ENCODE peak calls at places on chromosome 14, in four cellular contexts. Q is lower leg skin, R is astrocyte of the spinal cord, C is neural crest cell. L is an unnamed sample.

GRCh38 chr14:50823051-50823762 is 7.8 kb downstream of the NIN start:
- DNase-seq in Q (no peak), R (no peak), C (no peak), L (no peak)

GRCh38 chr14:52266782-52267181 is 716 bp upstream of the PTGDR start:
- DNase-seq in Q (no peak), R (no peak), C (no peak), L (no peak)

GRCh38 chr14:99517643-99518381 is 36.6 kb downstream of the CCNK start:
- DNase-seq in Q (peak), R (no peak), C (no peak), L (no peak)

GRCh38 chr14:92951912-92952471 is 29.0 kb downstream of the CHGA start:
- DNase-seq in Q (peak), R (peak), C (peak), L (no peak)

GRCh38 chr14:50344116-50344775 is 32.1 kb downstream of the DMAC2L start:
- DNase-seq in Q (no peak), R (no peak), C (no peak), L (no peak)

GRCh38 chr14:67387195-67387594 is 24.8 kb downstream of the PLEK2 start:
- DNase-seq in Q (no peak), R (no peak), C (no peak), L (no peak)

GRCh38 chr14:28759658-28760313 is 6.8 kb upstream of the FOXG1 start:
- DNase-seq in Q (no peak), R (no peak), C (no peak), L (no peak)

GRCh38 chr14:76870146-76870545 is 43.9 kb downstream of the LRRC74A start:
- DNase-seq in Q (no peak), R (no peak), C (no peak), L (no peak)

GRCh38 chr14:96225745-96226151 is 21.1 kb downstream of the BDKRB2 start:
- DNase-seq in Q (no peak), R (no peak), C (no peak), L (no peak)

GRCh38 chr14:74613211-74613914 is 1.3 kb upstream of the LTBP2 start:
- DNase-seq in Q (no peak), R (no peak), C (no peak), L (no peak)

GRCh38 chr14:75648066-75648838 is 12.4 kb downstream of the ERG28 start:
- DNase-seq in Q (no peak), R (peak), C (no peak), L (no peak)

GRCh38 chr14:65972346-65972745 is 513.8 kb upstream of the CCDC196 start:
- DNase-seq in Q (no peak), R (no peak), C (no peak), L (no peak)

GRCh38 chr14:104972301-104973211 is 5.6 kb downstream of the AHNAK2 start:
- DNase-seq in Q (peak), R (peak), C (no peak), L (peak)

GRCh38 chr14:23447634-23448353 is 12.3 kb upstream of the MYH7 start:
- DNase-seq in Q (no peak), R (no peak), C (no peak), L (no peak)

GRCh38 chr14:64828096-64828495 is 51.6 kb downstream of the SPTB start:
- DNase-seq in Q (peak), R (no peak), C (no peak), L (no peak)

GRCh38 chr14:58731465-58732330 is 93.9 kb downstream of the DACT1 start:
- DNase-seq in Q (no peak), R (peak), C (no peak), L (no peak)

GRCh38 chr14:59964251-59965007 is 44.5 kb downstream of the LRRC9 start:
- DNase-seq in Q (no peak), R (peak), C (no peak), L (no peak)

GRCh38 chr14:52856139-52856538 is 64.7 kb upstream of the GNPNAT1 start:
- DNase-seq in Q (no peak), R (no peak), C (no peak), L (no peak)

GRCh38 chr14:36212987-36213386 is 36.5 kb upstream of the PTCSC3 start:
- DNase-seq in Q (no peak), R (no peak), C (no peak), L (no peak)

GRCh38 chr14:36208690-36209278 is 32.3 kb upstream of the PTCSC3 start:
- DNase-seq in Q (no peak), R (no peak), C (no peak), L (no peak)

GRCh38 chr14:36204674-36205073 is 28.2 kb upstream of the PTCSC3 start:
- DNase-seq in Q (no peak), R (no peak), C (no peak), L (no peak)

GRCh38 chr14:36212577-36212976 is 36.1 kb upstream of the PTCSC3 start:
- DNase-seq in Q (no peak), R (no peak), C (no peak), L (no peak)

GRCh38 chr14:36207500-36207899 is 31.0 kb upstream of the PTCSC3 start:
- DNase-seq in Q (no peak), R (no peak), C (no peak), L (no peak)
- TF ChIP-seq CTCF in Q (no peak), R (peak), C (peak), L (no peak)

GRCh38 chr14:63039800-63040380 is 5.4 kb downstream of the KCNH5 start:
- DNase-seq in Q (no peak), R (peak), C (no peak), L (no peak)
- TF ChIP-seq CTCF in Q (no peak), R (peak), C (peak), L (no peak)

GRCh38 chr14:91910201-91910600 is 37.3 kb downstream of the FBLN5 start:
- DNase-seq in Q (no peak), R (no peak), C (no peak), L (no peak)

GRCh38 chr14:91906374-91906773 is 39.0 kb upstream of the TC2N start:
- DNase-seq in Q (no peak), R (no peak), C (no peak), L (no peak)

GRCh38 chr14:91912035-91912434 is 35.5 kb downstream of the FBLN5 start:
- DNase-seq in Q (no peak), R (no peak), C (no peak), L (no peak)

DNA sequence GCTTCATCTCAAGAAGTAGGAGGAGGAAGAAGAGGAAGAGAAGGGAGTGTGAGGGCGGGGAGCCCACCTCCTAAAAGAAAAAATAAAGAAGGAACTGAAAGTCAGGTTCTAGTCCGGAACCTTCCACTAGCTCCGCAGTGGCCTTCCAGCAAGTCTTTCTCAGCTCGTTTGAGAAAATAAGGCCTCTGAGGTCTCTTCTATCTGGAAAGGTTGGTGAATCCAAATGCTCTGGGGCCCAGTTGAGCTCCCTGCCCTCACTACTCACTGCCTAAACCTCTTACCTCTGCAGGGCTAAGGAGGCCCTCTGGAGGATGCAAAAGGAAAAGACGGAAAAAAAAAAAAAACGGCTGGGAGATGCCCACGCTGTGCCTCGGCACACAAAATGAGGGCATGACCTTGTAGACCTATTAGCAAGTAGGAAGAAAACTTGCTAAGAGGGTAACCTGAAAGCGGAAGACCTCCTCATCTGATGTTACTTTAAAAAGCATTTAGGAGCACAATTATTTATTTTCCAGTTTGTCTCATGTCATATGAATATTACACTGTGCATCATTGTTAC is 35.9 kb downstream of the FBLN5 start:
- DNase-seq in Q (no peak), R (peak), C (peak), L (no peak)
- TF ChIP-seq CTCF in Q (no peak), R (peak), C (peak), L (no peak)

GRCh38 chr14:69154779-69155178 is 1.9 kb upstream of the DCAF5 start:
- DNase-seq in Q (no peak), R (no peak), C (peak), L (no peak)
- TF ChIP-seq CTCF in Q (no peak), R (no peak), C (no peak), L (no peak)

GRCh38 chr14:36367985-36368774 is 47.7 kb upstream of the MBIP start:
- DNase-seq in Q (no peak), R (no peak), C (no peak), L (no peak)

GRCh38 chr14:36373982-36374673 is 53.7 kb upstream of the MBIP start:
- DNase-seq in Q (peak), R (peak), C (peak), L (no peak)
- TF ChIP-seq CTCF in Q (no peak), R (peak), C (peak), L (peak)

GRCh38 chr14:89014570-89014847 is 190.1 kb downstream of the TTC8 start:
- DNase-seq in Q (no peak), R (no peak), C (no peak), L (no peak)

GRCh38 chr14:89013698-89014569 is 189.5 kb downstream of the TTC8 start:
- DNase-seq in Q (no peak), R (no peak), C (no peak), L (no peak)

GRCh38 chr14:89013098-89013504 is 188.7 kb downstream of the TTC8 start:
- DNase-seq in Q (no peak), R (peak), C (no peak), L (no peak)

GRCh38 chr14:89017417-89017816 is 193.0 kb downstream of the TTC8 start:
- DNase-seq in Q (no peak), R (no peak), C (no peak), L (no peak)

DNA sequence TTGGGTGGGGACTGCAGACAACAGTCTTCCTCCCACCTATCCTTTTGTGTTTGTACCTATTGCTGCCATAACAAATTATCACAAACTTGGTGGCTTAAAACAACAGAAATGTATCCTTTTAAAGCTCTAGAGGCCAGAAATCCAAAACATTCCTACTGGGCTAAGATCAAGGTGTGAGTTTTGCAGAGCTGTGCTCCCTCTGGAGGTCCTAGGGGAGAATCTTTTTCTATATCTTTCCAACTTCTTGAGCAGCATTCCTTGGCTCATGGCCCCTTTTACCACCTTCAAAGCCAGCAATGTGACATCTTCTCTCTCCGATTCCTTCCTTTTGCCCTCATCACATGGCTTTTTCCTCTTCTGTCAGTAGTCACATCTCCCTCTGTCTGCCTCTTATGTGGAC is 190.6 kb downstream of the TTC8 start:
- DNase-seq in Q (no peak), R (no peak), C (no peak), L (no peak)
- TF ChIP-seq CTCF in Q (no peak), R (peak), C (peak), L (no peak)

DNA sequence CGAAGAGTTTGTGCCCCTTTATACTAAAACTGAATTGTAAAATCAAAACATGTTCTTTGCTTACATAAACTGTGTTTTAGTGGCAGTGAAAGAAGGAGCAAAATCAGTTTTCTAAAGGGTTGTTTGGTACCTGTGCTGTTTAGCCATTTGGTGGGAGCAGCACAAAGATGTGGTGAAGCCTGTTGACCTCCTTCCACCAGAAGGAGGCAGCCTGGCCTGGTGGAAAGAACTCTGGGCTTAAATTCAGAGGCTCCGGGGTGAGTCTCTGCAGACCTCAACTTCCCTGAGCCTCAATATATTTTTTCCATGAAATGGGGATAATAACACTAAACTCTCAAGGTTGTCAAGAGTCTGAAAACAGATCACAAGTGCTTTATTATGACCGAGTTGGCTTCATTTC is 502.5 kb downstream of the VRK1 start:
- DNase-seq in Q (no peak), R (no peak), C (no peak), L (no peak)
- TF ChIP-seq CTCF in Q (no peak), R (no peak), C (peak), L (no peak)

L was measured in vagina.